ENCODE peak calls at places on chromosomes 2 and 18, in nine cellular contexts. X is EH; F is activated CD8-positive, alpha-beta memory T cell treated with anti-CD3 and anti-CD28 coated beads for 24 hours; K is left cardiac atrium; W is substantia nigra; Z is fibroblast of villous mesenchyme; L is COR-L47; Y is fibroblast of mammary gland; Q is SK-MEL-5. C is an unnamed sample.
A peak's percentile ranks its signal among the peaks of the same experiment; 100 is the strongest.

GRCh38 chr2:171794918-171795317 is 99.1 kb downstream of the SLC25A12 start:
- DNase-seq in X (no peak), F (no peak), K (no peak), W (no peak), Z (no peak), L (no peak), Y (no peak), Q (no peak), C (no peak)

GRCh38 chr2:205680067-205680466 is 2.2 kb upstream of the NRP2 start:
- DNase-seq in X (peak; percentile 91), F (peak; percentile 71), K (peak; percentile 39), W (peak; percentile 20), Z (peak; percentile 87), L (peak; percentile 73), Y (peak; percentile 91), Q (peak; percentile 96), C (no peak)

GRCh38 chr2:44642123-44642857 is 280.5 kb downstream of the CAMKMT start:
- DNase-seq in X (no peak), F (no peak), K (no peak), W (no peak), Z (no peak), L (no peak), Y (no peak), Q (no peak), C (no peak)

GRCh38 chr2:235028646-235029045 is 76.8 kb downstream of the SH3BP4 start:
- DNase-seq in X (no peak), F (no peak), K (no peak), W (no peak), Z (no peak), L (no peak), Y (no peak), Q (no peak), C (no peak)

GRCh38 chr2:121089005-121089510 is 195.9 kb downstream of the TFCP2L1 start:
- DNase-seq in X (no peak), F (no peak), K (no peak), W (no peak), Z (no peak), L (no peak), Y (no peak), Q (no peak), C (no peak)

GRCh38 chr18:56660655-56661054 is 9.5 kb downstream of the WDR7 start:
- DNase-seq in X (no peak), F (no peak), K (no peak), W (no peak), Z (no peak), L (no peak), Y (no peak), Q (no peak), C (no peak)

GRCh38 chr18:45920367-45920766 is 46.8 kb downstream of the EPG5 start:
- DNase-seq in X (peak; percentile 88), F (no peak), K (peak; percentile 89), W (peak; percentile 24), Z (peak; percentile 71), L (peak; percentile 89), Y (peak; percentile 85), Q (peak; percentile 98), C (peak; percentile 27)

GRCh38 chr2:229714736-229715541 is 584 bp upstream of the DNER start:
- DNase-seq in X (peak; percentile 68), F (peak; percentile 68), K (peak; percentile 68), W (peak; percentile 55), Z (peak; percentile 72), L (no peak), Y (peak; percentile 56), Q (peak; percentile 54), C (peak; percentile 53)

GRCh38 chr18:34866739-34867138 is 156.6 kb downstream of the DTNA start:
- DNase-seq in X (peak; percentile 11), F (no peak), K (no peak), W (no peak), Z (peak; percentile 34), L (no peak), Y (peak; percentile 33), Q (peak; percentile 14), C (no peak)

GRCh38 chr2:61898810-61899209 is 6.7 kb upstream of the COMMD1 start:
- DNase-seq in X (peak; percentile 33), F (no peak), K (no peak), W (no peak), Z (peak; percentile 25), L (no peak), Y (peak; percentile 10), Q (peak; percentile 73), C (no peak)

GRCh38 chr18:49303376-49303775 is 157.1 kb downstream of the DYM start:
- DNase-seq in X (no peak), F (no peak), K (no peak), W (no peak), Z (no peak), L (no peak), Y (no peak), Q (no peak), C (no peak)

GRCh38 chr2:230459213-230459612 is 43.2 kb downstream of the SP100 start:
- DNase-seq in X (no peak), F (no peak), K (no peak), W (no peak), Z (no peak), L (no peak), Y (no peak), Q (no peak), C (no peak)

GRCh38 chr2:10084567-10084910 is 4.3 kb upstream of the CYS1 start:
- DNase-seq in X (no peak), F (no peak), K (no peak), W (no peak), Z (no peak), L (no peak), Y (no peak), Q (no peak), C (no peak)

GRCh38 chr2:239467281-239467955 is 66.6 kb upstream of the HDAC4 start:
- DNase-seq in X (no peak), F (no peak), K (peak; percentile 7), W (no peak), Z (no peak), L (no peak), Y (no peak), Q (no peak), C (no peak)